ENCODE peak calls at places on chromosomes 4 and X, in six cellular contexts. J is CD4-positive, alpha-beta T cell; E is right lobe of liver; T is body of pancreas; W is activated CD8-positive, alpha-beta T cell treated with anti-CD3 and anti-CD28 coated beads for 36 hours; S is aorta. H is an unnamed sample.

GRCh38 chr4:168273838-168274237 is 44.7 kb downstream of the DDX60 start:
- ATAC-seq in T (no peak), S (no peak), E (no peak), J (no peak), W (no peak), H (no peak)

GRCh38 chrX:22748093-22748999 is 251.4 kb upstream of the DDX53 start:
- ATAC-seq in E (peak; percentile 71), W (no peak), S (peak; percentile 66), J (no peak), T (peak; percentile 52), H (peak; percentile 41)

GRCh38 chrX:7586126-7586525 is 256.8 kb upstream of the VCX start:
- ATAC-seq in E (no peak), J (no peak), S (no peak), T (no peak), W (no peak), H (no peak)

GRCh38 chr4:6811165-6811564 is 28.6 kb downstream of the KIAA0232 start:
- ATAC-seq in J (no peak), T (peak; percentile 50), W (no peak), S (no peak), E (no peak), H (no peak)

GRCh38 chr4:36267491-36268254 is 13.7 kb upstream of the DTHD1 start:
- ATAC-seq in J (peak; percentile 34), W (peak; percentile 45), E (no peak), S (no peak), T (no peak), H (no peak)

GRCh38 chr4:23166919-23167318 is 474.2 kb downstream of the GBA3 start:
- ATAC-seq in J (no peak), E (no peak), W (no peak), T (no peak), S (no peak), H (no peak)

GRCh38 chr4:41221850-41222249 is 7.5 kb upstream of the APBB2 start:
- ATAC-seq in S (no peak), J (no peak), E (no peak), T (no peak), W (no peak), H (no peak)

GRCh38 chrX:22037911-22038537 is 5.9 kb downstream of the PHEX start:
- ATAC-seq in W (peak; percentile 66), S (no peak), J (no peak), T (no peak), E (no peak), H (no peak)

GRCh38 chr4:112288455-112288854 is 2.8 kb upstream of the TIFA start:
- ATAC-seq in W (peak; percentile 14), T (no peak), J (peak; percentile 9), E (no peak), S (no peak), H (no peak)

GRCh38 chr4:101014417-101014816 is 332.9 kb downstream of the PPP3CA start:
- ATAC-seq in T (no peak), W (no peak), S (no peak), E (no peak), J (no peak), H (no peak)

GRCh38 chrX:23752740-23753435 is 9.8 kb upstream of the ACOT9 start:
- ATAC-seq in T (no peak), E (no peak), W (no peak), J (no peak), S (peak; percentile 67), H (no peak)

GRCh38 chr4:1069394-1069793 is 44.0 kb downstream of the RNF212 start:
- ATAC-seq in E (no peak), J (no peak), T (no peak), S (no peak), W (no peak), H (no peak)

H was measured in gastroesophageal sphincter.